ENCODE peak calls at places on chromosomes 12 and 14, in nine cellular contexts. J, A, H, W, T, N, E, Q and F are unnamed samples.

GRCh38 chr12:47085815-47086252 is 6.1 kb upstream of the AMIGO2 start:
- DNase-seq in J (peak; percentile 42), A (no peak), H (peak; percentile 81), W (no peak), T (no peak), N (peak; percentile 22), E (no peak), Q (peak; percentile 31), F (no peak)

GRCh38 chr14:64789696-64790095 is 85.5 kb downstream of the PLEKHG3 start:
- DNase-seq in J (no peak), A (no peak), H (no peak), W (no peak), T (no peak), N (no peak), E (no peak), Q (no peak), F (no peak)

GRCh38 chr12:4379410-4379809 is at the start of gene FGF23:
- DNase-seq in J (no peak), A (no peak), H (no peak), W (peak; percentile 88), T (no peak), N (no peak), E (no peak), Q (peak; percentile 90), F (no peak)

GRCh38 chr12:46004715-46005114 is 14.3 kb upstream of the SCAF11 start:
- DNase-seq in J (no peak), A (no peak), H (no peak), W (no peak), T (no peak), N (no peak), E (no peak), Q (no peak), F (no peak)

GRCh38 chr14:95291859-95292542 is 27.7 kb downstream of the CLMN start:
- DNase-seq in J (no peak), A (no peak), H (peak; percentile 51), W (no peak), T (no peak), N (no peak), E (no peak), Q (no peak), F (no peak)

GRCh38 chr12:33472299-33472698 is 32.7 kb upstream of the SYT10 start:
- DNase-seq in J (no peak), A (no peak), H (no peak), W (no peak), T (no peak), N (no peak), E (no peak), Q (no peak), F (no peak)

GRCh38 chr12:107748472-107748871 is 12.5 kb downstream of the PRDM4 start:
- DNase-seq in J (no peak), A (no peak), H (no peak), W (no peak), T (no peak), N (no peak), E (no peak), Q (no peak), F (no peak)

GRCh38 chr14:79407572-79407971 is 803.7 kb downstream of the DIO2 start:
- DNase-seq in J (no peak), A (no peak), H (no peak), W (no peak), T (no peak), N (no peak), E (no peak), Q (no peak), F (no peak)

GRCh38 chr14:100802766-100803693 is 22.9 kb upstream of the MEG3 start:
- DNase-seq in J (no peak), A (no peak), H (no peak), W (no peak), T (no peak), N (no peak), E (no peak), Q (no peak), F (no peak)

GRCh38 chr14:61472025-61472672 is 150.8 kb downstream of the PRKCH start:
- DNase-seq in J (peak; percentile 66), A (no peak), H (no peak), W (no peak), T (no peak), N (no peak), E (no peak), Q (no peak), F (peak; percentile 67)

GRCh38 chr12:92226961-92227360 is 81.3 kb upstream of the BTG1 start:
- DNase-seq in J (no peak), A (no peak), H (no peak), W (no peak), T (no peak), N (no peak), E (no peak), Q (no peak), F (no peak)

GRCh38 chr14:92247347-92247746 is 75.6 kb upstream of the SLC24A4 start:
- DNase-seq in J (no peak), A (no peak), H (no peak), W (no peak), T (no peak), N (no peak), E (no peak), Q (no peak), F (no peak)

GRCh38 chr12:112111931-112112330 is 3.3 kb upstream of the NAA25 start:
- DNase-seq in J (no peak), A (peak; percentile 75), H (no peak), W (no peak), T (no peak), N (no peak), E (no peak), Q (no peak), F (no peak)